ENCODE peak calls at places on chromosomes 2 and 18, in five cellular contexts. M, W, E, O and V are unnamed samples.

GRCh38 chr2:199144036-199144435 is 313.7 kb downstream of the SATB2 start:
- DNase-seq in M (no peak), W (no peak), E (no peak), O (no peak), V (no peak)

GRCh38 chr18:54223568-54224241 is 764 bp downstream of the MBD2 start:
- DNase-seq in M (no peak), W (peak; percentile 79), E (peak; percentile 41), O (peak; percentile 93), V (no peak)

GRCh38 chr2:183995632-183996031 is 602.7 kb upstream of the ZNF804A start:
- DNase-seq in M (no peak), W (no peak), E (no peak), O (no peak), V (no peak)

GRCh38 chr2:166750624-166751023 is 137.7 kb upstream of the XIRP2 start:
- DNase-seq in M (no peak), W (no peak), E (no peak), O (no peak), V (no peak)

GRCh38 chr2:138187221-138187620 is 222.9 kb downstream of the HNMT start:
- DNase-seq in M (no peak), W (no peak), E (no peak), O (no peak), V (no peak)

GRCh38 chr18:44031063-44031462 is 649.6 kb upstream of the SETBP1 start:
- DNase-seq in M (no peak), W (no peak), E (no peak), O (no peak), V (no peak)

GRCh38 chr2:240458044-240458899 is 22.8 kb downstream of the GPC1 start:
- DNase-seq in M (no peak), W (no peak), E (no peak), O (no peak), V (no peak)

GRCh38 chr2:233974530-233975071 is 57.4 kb downstream of the TRPM8 start:
- DNase-seq in M (peak; percentile 19), W (peak; percentile 66), E (no peak), O (peak; percentile 95), V (no peak)

DNA sequence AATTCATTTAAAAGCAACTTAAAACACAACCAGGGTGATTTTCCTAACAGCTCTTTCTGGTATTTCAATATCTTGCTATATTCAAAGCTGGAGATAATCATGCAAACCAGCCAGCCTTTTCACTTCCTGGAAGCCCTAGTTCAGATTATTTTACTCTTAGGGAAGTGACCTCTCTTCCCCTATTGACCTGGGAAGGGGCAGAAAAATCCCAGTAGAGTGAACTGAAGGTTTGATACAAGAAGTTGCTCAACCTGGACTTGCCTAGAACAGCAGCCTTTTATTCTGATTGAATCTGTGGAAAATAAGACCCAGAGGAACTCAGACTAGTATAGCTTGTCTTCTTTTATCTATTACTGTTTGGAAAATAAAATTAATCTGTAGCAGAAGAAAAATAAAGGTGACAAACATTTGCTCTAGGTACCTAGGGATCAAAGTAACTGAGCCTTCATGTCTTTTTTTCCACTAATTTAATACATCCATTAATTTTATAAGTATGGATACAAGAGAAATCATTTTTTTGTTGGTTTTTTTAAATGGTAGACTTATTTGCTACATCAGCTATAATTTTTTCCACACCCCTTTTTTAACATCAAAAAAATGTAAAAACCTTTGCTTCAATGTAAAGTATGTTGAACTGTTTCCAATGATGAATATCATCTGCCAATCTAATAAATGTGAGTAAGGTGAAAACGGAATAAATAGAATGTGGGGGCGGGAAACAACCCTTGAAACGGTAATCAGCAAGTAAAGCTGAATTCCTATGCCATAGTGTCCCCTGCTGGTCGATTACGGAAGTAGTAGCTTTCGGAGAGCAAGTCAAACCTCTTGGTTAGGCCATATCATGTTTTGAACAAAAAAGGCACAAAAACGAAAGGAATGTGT is 629.9 kb downstream of the NRXN1 start:
- DNase-seq in M (peak; percentile 29), W (no peak), E (no peak), O (peak; percentile 74), V (no peak)
- TF ChIP-seq CTCF in M (peak; percentile 13), W (peak; percentile 19), E (no peak), O (peak; percentile 84), V (peak; percentile 97)

DNA sequence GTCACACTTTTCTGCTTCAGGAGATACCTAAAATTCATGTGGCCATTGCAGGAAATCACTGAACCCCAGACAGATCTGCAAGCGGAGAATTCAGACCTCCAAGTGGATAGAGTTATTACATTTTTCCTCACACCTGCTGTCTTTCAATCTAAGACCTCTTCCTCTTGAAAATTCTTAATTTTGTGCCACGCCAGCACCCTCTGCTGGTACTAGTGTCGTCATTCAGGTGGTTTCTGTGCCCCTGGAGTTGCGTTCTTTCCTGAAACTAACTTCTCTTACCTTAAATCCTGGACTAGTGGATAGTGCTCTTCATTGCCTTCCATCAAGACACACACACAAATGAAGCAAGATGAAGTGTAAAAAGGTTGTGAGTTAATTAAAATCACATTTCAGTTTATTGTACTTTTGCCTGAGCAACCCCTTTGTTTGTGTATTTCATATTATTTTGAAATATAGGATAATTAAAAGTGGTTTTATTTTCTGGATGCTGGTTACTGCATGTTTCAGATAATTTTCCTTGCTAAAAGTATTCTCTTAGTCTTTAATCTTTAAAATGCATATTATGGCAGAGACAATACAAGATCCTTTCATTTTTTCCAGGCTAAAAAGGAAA is 1.6 kb upstream of the DNER start:
- DNase-seq in M (no peak), W (no peak), E (peak; percentile 34), O (peak; percentile 65), V (no peak)
- TF ChIP-seq CTCF in M (peak; percentile 59), W (peak; percentile 18), E (peak; percentile 58), O (peak; percentile 58), V (peak; percentile 73)

GRCh38 chr2:134782792-134783191 is 55.6 kb upstream of the ACMSD start:
- DNase-seq in M (no peak), W (no peak), E (no peak), O (peak; percentile 38), V (no peak)
- TF ChIP-seq CTCF in M (no peak), W (no peak), E (peak; percentile 44), O (peak; percentile 14), V (peak; percentile 33)

GRCh38 chr18:12005542-12006487 is 24.5 kb downstream of the IMPA2 start:
- DNase-seq in M (no peak), W (no peak), E (no peak), O (peak; percentile 59), V (no peak)

GRCh38 chr18:12001400-12001799 is 20.1 kb downstream of the IMPA2 start:
- DNase-seq in M (no peak), W (no peak), E (no peak), O (no peak), V (no peak)

GRCh38 chr18:12006488-12006840 is 25.2 kb downstream of the IMPA2 start:
- DNase-seq in M (no peak), W (no peak), E (no peak), O (no peak), V (no peak)

GRCh38 chr18:12007063-12007462 is 25.8 kb downstream of the IMPA2 start:
- DNase-seq in M (no peak), W (no peak), E (no peak), O (no peak), V (no peak)

DNA sequence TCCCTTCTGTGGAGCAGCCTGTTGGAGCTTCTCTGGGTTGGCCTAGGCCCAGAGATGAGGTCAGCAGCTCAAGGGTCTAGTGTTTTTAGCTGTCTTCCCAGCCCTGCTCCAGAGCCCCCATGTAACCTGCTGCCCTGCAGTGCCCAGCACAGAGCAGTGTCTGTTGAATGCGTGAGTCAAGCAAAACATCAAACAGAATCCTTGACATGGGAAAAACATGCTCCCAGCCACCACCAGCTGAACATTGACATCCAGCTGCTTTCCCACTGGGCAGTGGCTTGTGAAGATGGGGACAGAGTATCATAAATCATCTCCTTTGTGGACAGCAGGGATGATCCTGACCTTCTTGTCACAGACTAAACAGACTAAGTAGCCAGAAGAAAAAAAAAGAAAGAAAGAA is 22.6 kb downstream of the IMPA2 start:
- DNase-seq in M (no peak), W (no peak), E (no peak), O (no peak), V (no peak)
- TF ChIP-seq CTCF in M (no peak), W (no peak), E (no peak), O (no peak), V (no peak)

GRCh38 chr2:101442667-101443061 is 32.2 kb downstream of the RFX8 start:
- DNase-seq in M (no peak), W (no peak), E (no peak), O (no peak), V (no peak)
- TF ChIP-seq CTCF in M (peak; percentile 60), W (no peak), E (no peak), O (no peak), V (no peak)

DNA sequence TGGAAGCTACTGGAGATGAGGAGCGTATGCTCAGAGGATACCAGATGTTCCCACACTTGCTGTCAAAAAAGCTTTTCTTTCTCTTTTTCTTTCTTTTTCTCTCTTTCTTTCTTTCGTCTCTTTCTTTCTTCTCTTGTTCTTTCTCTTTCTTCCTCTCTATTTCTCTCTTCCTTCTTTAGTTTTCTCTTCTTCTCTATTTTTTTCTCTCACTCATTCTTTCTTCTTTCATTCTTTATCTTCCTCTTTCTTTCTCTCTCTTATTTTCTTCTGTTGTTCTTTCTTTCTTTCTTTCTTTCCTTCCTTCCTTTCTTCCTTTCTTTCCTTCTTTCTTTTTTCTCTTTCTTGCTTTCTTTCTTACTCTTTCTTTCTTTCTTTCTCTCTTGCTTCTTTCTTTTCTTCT is 457.6 kb downstream of the CMPK2 start:
- DNase-seq in M (no peak), W (no peak), E (no peak), O (no peak), V (no peak)
- TF ChIP-seq CTCF in M (no peak), W (no peak), E (peak; percentile 29), O (no peak), V (no peak)